ENCODE peak calls at places on chromosomes 7 and 10, in seven cellular contexts. D is NCI-H748 treated with DMSO at 0.1 percent for 48 hours; I is RWPE1; K is hypothalamus; F is activated T-helper 1 cell treated with anti-CD3 and anti-CD28 coated beads, Interleukin-12 subunit alpha, Interleukin-12 subunit beta, Interleukin-2, Interleukin-4 antibody, amounts not matched to agents 30 ng/mL and 10 ng/mL and 1 ng/mL, durations not matched to agents 14 hours and 24 hours and 36 hours; E is activated CD4-positive, alpha-beta T cell treated with anti-CD3 and anti-CD28 coated beads for 24 hours; Z is HTR-8/SVneo. R is an unnamed sample.

GRCh38 chr7:22356855-22357310 is at the start of gene RAPGEF5:
- DNase-seq in D (peak), I (peak), K (no peak), F (no peak), E (no peak), Z (peak), R (no peak)

GRCh38 chr10:77586719-77587423 is 50.7 kb downstream of the KCNMA1 start:
- DNase-seq in D (no peak), I (peak), K (no peak), F (no peak), E (no peak), Z (peak), R (no peak)

GRCh38 chr10:130806426-130806825 is 505.1 kb downstream of the TCERG1L start:
- DNase-seq in D (no peak), I (no peak), K (no peak), F (no peak), E (no peak), Z (no peak), R (no peak)

GRCh38 chr10:35236739-35237138 is 99.6 kb upstream of the CCNY start:
- DNase-seq in D (no peak), I (no peak), K (no peak), F (no peak), E (no peak), Z (peak), R (no peak)

GRCh38 chr10:88932539-88933256 is 19.9 kb downstream of the ACTA2 start:
- DNase-seq in D (peak), I (peak), K (no peak), F (peak), E (no peak), Z (peak), R (no peak)

GRCh38 chr7:44805950-44806349 is 9.5 kb downstream of the PPIA start:
- DNase-seq in D (no peak), I (no peak), K (no peak), F (no peak), E (no peak), Z (no peak), R (no peak)

GRCh38 chr10:6586501-6586900 is 6.4 kb upstream of the PRKCQ start:
- DNase-seq in D (no peak), I (no peak), K (no peak), F (no peak), E (no peak), Z (no peak), R (no peak)

GRCh38 chr10:78752251-78752650 is 316.5 kb upstream of the ZMIZ1 start:
- DNase-seq in D (no peak), I (no peak), K (no peak), F (no peak), E (no peak), Z (no peak), R (no peak)

GRCh38 chr10:7474388-7474787 is 63.6 kb upstream of the SFMBT2 start:
- DNase-seq in D (no peak), I (no peak), K (no peak), F (no peak), E (no peak), Z (no peak), R (no peak)

GRCh38 chr7:44408596-44408995 is 81.9 kb downstream of the NUDCD3 start:
- DNase-seq in D (no peak), I (no peak), K (no peak), F (no peak), E (no peak), Z (no peak), R (no peak)

GRCh38 chr7:69929622-69930021 is 331.3 kb downstream of the AUTS2 start:
- DNase-seq in D (no peak), I (no peak), K (no peak), F (no peak), E (no peak), Z (no peak), R (no peak)

GRCh38 chr7:145175366-145175765 is 339.5 kb upstream of the TPK1 start:
- DNase-seq in D (no peak), I (no peak), K (no peak), F (no peak), E (no peak), Z (no peak), R (no peak)

GRCh38 chr10:37736120-37736519 is 121.3 kb downstream of the ZNF248 start:
- DNase-seq in D (no peak), I (no peak), K (no peak), F (no peak), E (no peak), Z (no peak), R (no peak)

GRCh38 chr7:104096683-104097082 is 107.2 kb upstream of the RELN start:
- DNase-seq in D (no peak), I (no peak), K (no peak), F (no peak), E (no peak), Z (no peak), R (no peak)

GRCh38 chr10:77405771-77406241 is 231.8 kb downstream of the KCNMA1 start:
- DNase-seq in D (peak), I (peak), K (no peak), F (no peak), E (no peak), Z (peak), R (no peak)

GRCh38 chr7:142506601-142507000 is 242.7 kb upstream of the PRSS1 start:
- DNase-seq in D (no peak), I (no peak), K (no peak), F (no peak), E (no peak), Z (no peak), R (no peak)

R was measured in omental fat pad.